ENCODE peak calls at places on chromosome 6, in six cellular contexts. R is dorsolateral prefrontal cortex; A is CD8-positive, alpha-beta memory T cell; L is psoas muscle; D is trophoblast cell; E is CD4-positive, alpha-beta T cell. H is an unnamed sample.
A peak's percentile ranks its signal among the peaks of the same experiment; 100 is the strongest.

GRCh38 chr6:46044876-46045617 is 29.4 kb upstream of the CLIC5 start:
- DNase-seq in E (no peak), L (peak; percentile 59), R (no peak), A (no peak), D (peak; percentile 86), H (peak; percentile 57)

GRCh38 chr6:130322673-130323268 is 43.0 kb upstream of the TMEM200A start:
- DNase-seq in R (peak; percentile 8), L (peak; percentile 53), A (peak; percentile 52), E (peak; percentile 16), D (peak; percentile 84), H (no peak)

GRCh38 chr6:154302111-154302752 is 54.4 kb downstream of the IPCEF1 start:
- DNase-seq in R (no peak), L (no peak), A (no peak), D (peak; percentile 32), E (no peak), H (no peak)

GRCh38 chr6:147132889-147133288 is 71.3 kb upstream of the STXBP5 start:
- DNase-seq in D (no peak), E (no peak), R (no peak), A (no peak), L (no peak), H (peak; percentile 33)

GRCh38 chr6:64580346-64580745 is 944.7 kb downstream of the PHF3 start:
- DNase-seq in D (peak; percentile 37), R (no peak), L (no peak), A (no peak), E (no peak), H (peak; percentile 37)

GRCh38 chr6:82144852-82145332 is 102.7 kb downstream of the IBTK start:
- DNase-seq in A (no peak), D (peak; percentile 74), L (peak; percentile 63), R (no peak), E (no peak), H (peak; percentile 85)

GRCh38 chr6:52635049-52635577 is 35.8 kb upstream of the TMEM14A start:
- DNase-seq in A (no peak), D (no peak), L (no peak), E (no peak), R (no peak), H (no peak)

GRCh38 chr6:56954389-56955170 is at the start of gene BEND6:
- DNase-seq in E (no peak), R (peak; percentile 71), A (peak; percentile 47), D (peak; percentile 68), L (peak; percentile 69), H (no peak)

GRCh38 chr6:78746457-78746856 is 120.9 kb upstream of the IRAK1BP1 start:
- DNase-seq in D (no peak), E (no peak), A (no peak), L (no peak), R (no peak), H (no peak)

GRCh38 chr6:144036064-144036873 is 28.2 kb upstream of the PLAGL1 start:
- DNase-seq in A (no peak), R (no peak), L (no peak), D (peak; percentile 3), E (no peak), H (no peak)

GRCh38 chr6:33073431-33073871 is at the start of gene HLA-DPA1:
- DNase-seq in A (peak; percentile 51), D (peak; percentile 36), R (peak; percentile 18), L (no peak), E (no peak), H (no peak)

GRCh38 chr6:169160091-169160854 is 93.4 kb downstream of the THBS2 start:
- DNase-seq in L (no peak), A (no peak), R (no peak), D (no peak), E (no peak), H (no peak)

GRCh38 chr6:30619561-30619960 is 1.9 kb downstream of the MRPS18B start:
- DNase-seq in A (no peak), E (no peak), L (no peak), D (no peak), R (no peak), H (no peak)
- H3K27ac ChIP-seq in A (no peak overlapping the region), E (no peak overlapping the region), L (peak overlapping the region; percentile 99), D (no peak overlapping the region), R (no peak overlapping the region), H (no peak overlapping the region)

GRCh38 chr6:43932259-43932900 is 162.4 kb downstream of the VEGFA start:
- DNase-seq in A (no peak), D (no peak), L (peak; percentile 11), R (no peak), E (no peak), H (no peak)

GRCh38 chr6:43931201-43931600 is 161.2 kb downstream of the VEGFA start:
- DNase-seq in R (no peak), A (no peak), L (no peak), D (no peak), E (no peak), H (no peak)

GRCh38 chr6:43934803-43935602 is 165.0 kb downstream of the VEGFA start:
- DNase-seq in L (peak; percentile 31), R (no peak), E (no peak), A (no peak), D (peak; percentile 5), H (no peak)

GRCh38 chr6:43934183-43934802 is 164.3 kb downstream of the VEGFA start:
- DNase-seq in D (no peak), A (no peak), E (no peak), L (peak; percentile 18), R (no peak), H (no peak)

DNA sequence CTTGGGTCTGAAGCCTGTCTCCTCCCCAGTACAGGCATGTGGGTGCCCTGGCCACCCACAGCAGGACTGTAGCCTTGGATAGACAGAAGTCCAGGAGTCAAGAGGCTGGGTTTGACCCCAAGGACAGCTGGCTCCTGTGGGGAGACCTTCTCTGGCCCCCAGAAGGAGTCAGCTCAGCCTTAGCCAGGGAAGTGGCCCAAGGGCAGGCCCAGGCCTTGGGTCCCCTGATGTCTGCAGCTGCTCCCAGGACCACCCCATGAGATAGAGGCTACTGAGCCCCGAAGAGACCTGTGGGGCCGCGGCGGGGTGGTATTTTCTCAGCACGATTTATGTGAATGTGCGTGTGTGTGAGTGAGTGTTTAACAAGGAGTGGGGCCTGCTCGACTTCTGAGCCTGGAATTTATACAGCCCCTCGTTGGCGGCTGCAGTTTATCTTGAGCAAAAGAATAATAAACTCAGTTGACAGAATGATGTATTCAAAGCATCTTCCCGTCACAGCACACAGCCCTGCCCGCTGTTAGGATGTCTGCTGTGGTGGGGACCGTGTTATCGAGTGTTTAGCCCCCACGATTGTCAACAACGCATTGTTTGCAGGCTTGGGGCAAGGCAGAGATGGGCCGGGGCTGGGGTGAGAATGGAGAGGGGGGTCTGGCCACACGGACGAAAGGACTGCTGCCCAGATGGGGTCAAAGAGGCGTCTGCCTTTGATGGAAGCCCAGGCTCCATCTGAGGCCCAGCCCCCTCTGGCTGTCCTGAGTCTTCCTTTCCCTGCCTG is 163.3 kb downstream of the VEGFA start:
- DNase-seq in D (no peak), A (no peak), L (peak; percentile 39), E (no peak), R (no peak), H (no peak)
- H3K27ac ChIP-seq in D (no peak overlapping the region), A (no peak overlapping the region), L (no peak overlapping the region), E (no peak overlapping the region), R (no peak overlapping the region), H (no peak overlapping the region)

DNA sequence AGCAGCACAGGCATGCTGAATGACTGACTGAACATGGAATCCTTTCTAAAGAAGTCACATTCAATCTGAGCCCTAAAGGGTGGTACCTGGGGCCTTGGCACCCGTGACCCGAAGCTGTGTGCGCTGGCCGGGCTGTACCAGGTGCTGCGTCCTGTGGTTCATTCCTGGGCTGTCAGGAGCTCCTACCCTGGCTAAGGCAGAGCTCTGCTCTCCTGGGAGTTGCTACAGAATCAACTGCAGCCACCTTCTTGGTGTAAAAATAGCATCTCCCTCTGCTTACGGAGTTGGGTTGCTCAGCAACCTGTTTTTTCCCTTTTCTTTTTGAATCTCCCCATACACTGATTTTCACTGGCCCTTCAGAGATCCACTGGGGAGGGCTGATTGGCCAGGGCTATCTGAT is 236.6 kb upstream of the PDE10A start:
- DNase-seq in R (no peak), A (no peak), E (no peak), L (no peak), D (no peak), H (no peak)
- H3K27ac ChIP-seq in R (no peak overlapping the region), A (no peak overlapping the region), E (no peak overlapping the region), L (no peak overlapping the region), D (no peak overlapping the region), H (no peak overlapping the region)

GRCh38 chr6:12101048-12101447 is 88.9 kb downstream of the HIVEP1 start:
- DNase-seq in D (no peak), E (no peak), L (no peak), R (no peak), A (no peak), H (no peak)
- H3K27ac ChIP-seq in D (no peak overlapping the region), E (no peak overlapping the region), L (no peak overlapping the region), R (no peak overlapping the region), A (no peak overlapping the region), H (no peak overlapping the region)

DNA sequence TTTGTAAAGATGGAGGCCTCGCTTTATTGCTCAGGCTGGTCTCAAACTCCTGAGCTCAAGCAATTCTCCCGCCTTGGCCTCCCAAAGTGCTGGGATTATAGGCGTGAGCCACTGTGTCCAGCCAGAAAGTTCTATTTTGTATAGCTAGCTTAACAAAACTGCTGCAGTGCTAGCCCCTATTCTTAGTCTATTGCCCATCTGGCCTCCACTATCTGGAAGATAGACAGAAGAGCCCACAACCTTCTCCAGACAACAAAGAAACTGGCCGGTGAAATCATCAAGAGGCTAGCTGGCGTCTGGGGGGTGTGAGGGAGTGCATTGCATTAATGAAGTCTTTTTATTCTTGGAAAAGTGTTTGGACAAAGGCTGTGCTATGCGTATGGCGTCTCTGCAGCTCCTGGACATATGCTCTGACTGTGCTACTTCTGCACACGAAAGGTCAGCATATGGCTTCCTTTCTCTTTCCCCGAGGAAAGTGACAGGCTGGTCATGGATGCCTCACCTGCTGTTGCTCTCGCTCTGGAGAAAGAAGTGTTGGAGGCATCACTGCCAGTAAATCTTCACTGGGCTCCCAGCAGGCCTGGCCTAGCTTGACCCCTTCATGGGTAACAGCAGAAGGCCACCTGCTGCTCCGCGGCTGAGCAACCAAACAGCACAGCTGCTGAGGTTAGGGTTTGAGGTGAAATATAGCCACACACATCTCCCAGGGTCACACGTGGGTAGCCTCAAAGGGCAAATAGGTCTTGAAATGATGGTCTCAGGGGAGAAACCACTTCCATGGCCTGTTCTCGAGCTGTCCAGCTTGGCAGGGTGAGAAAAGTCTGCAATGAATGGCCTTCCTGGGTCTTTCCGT is 95.1 kb upstream of the IYD start:
- DNase-seq in E (no peak), D (no peak), R (peak; percentile 42), A (no peak), L (peak; percentile 77), H (no peak)
- H3K27ac ChIP-seq in E (no peak overlapping the region), D (no peak overlapping the region), R (no peak overlapping the region), A (no peak overlapping the region), L (peak overlapping the region; percentile 85), H (peak overlapping the region; percentile 98)